ENCODE peak calls at places on chromosomes 16 and 17, in ten cellular contexts. W, X, M, L, P, T, Q, D, O and K are unnamed samples.

GRCh38 chr17:66711936-66712335 is 123.0 kb upstream of the CACNG5 start:
- DNase-seq in M (no peak), X (no peak), W (peak; percentile 13), O (no peak), L (no peak), D (no peak), P (no peak), T (no peak), Q (no peak), K (peak; percentile 61)

GRCh38 chr16:9033125-9033830 is 58.2 kb upstream of the HAPSTR1 start:
- DNase-seq in T (no peak), W (no peak), O (no peak), P (no peak), X (peak; percentile 77), L (peak; percentile 74), M (no peak), Q (no peak), D (no peak), K (peak; percentile 70)

GRCh38 chr16:83713597-83713996 is 94.2 kb upstream of the HSBP1 start:
- DNase-seq in O (no peak), L (no peak), T (no peak), D (no peak), P (no peak), M (no peak), W (no peak), X (no peak), Q (no peak), K (no peak)

GRCh38 chr17:68567581-68567980 is 33.6 kb downstream of the FAM20A start:
- DNase-seq in P (no peak), X (no peak), D (no peak), L (no peak), T (no peak), O (no peak), Q (no peak), M (no peak), W (no peak), K (no peak)

GRCh38 chr17:27425991-27426390 is 30.3 kb upstream of the KSR1 start:
- DNase-seq in L (no peak), M (no peak), D (no peak), O (no peak), T (no peak), P (no peak), Q (no peak), W (no peak), X (no peak), K (no peak)

GRCh38 chr16:297832-298231 is 14.9 kb downstream of the PDIA2 start:
- DNase-seq in M (no peak), X (no peak), T (no peak), P (no peak), W (no peak), D (no peak), Q (no peak), L (no peak), O (no peak), K (no peak)

GRCh38 chr17:16923097-16923903 is 48.6 kb downstream of the TNFRSF13B start:
- DNase-seq in P (no peak), O (no peak), D (peak; percentile 58), X (no peak), L (no peak), M (peak; percentile 7), T (no peak), W (peak; percentile 53), Q (peak; percentile 39), K (no peak)

GRCh38 chr17:32489320-32490100 is 2.7 kb downstream of the CDK5R1 start:
- DNase-seq in X (no peak), M (no peak), O (no peak), T (no peak), L (no peak), W (no peak), D (no peak), P (no peak), Q (no peak), K (no peak)

GRCh38 chr17:33904438-33904837 is 350.6 kb upstream of the CCL2 start:
- DNase-seq in T (no peak), P (no peak), X (no peak), D (no peak), W (no peak), M (no peak), L (no peak), Q (no peak), O (no peak), K (no peak)

GRCh38 chr16:3175157-3176153 is 12.5 kb upstream of the OR1F1 start:
- DNase-seq in L (peak; percentile 80), O (no peak), W (no peak), X (no peak), Q (no peak), P (no peak), M (no peak), D (peak; percentile 68), T (no peak), K (no peak)

GRCh38 chr17:21213491-21214014 is 408 bp downstream of the TMEM11 start:
- DNase-seq in D (peak; percentile 86), X (no peak), L (no peak), Q (no peak), T (no peak), O (no peak), W (peak; percentile 68), M (no peak), P (no peak), K (peak; percentile 17)

GRCh38 chr17:70560471-70560870 is 391.1 kb downstream of the KCNJ2 start:
- DNase-seq in Q (no peak), O (no peak), D (no peak), W (no peak), P (no peak), X (no peak), M (no peak), L (no peak), T (no peak), K (no peak)

GRCh38 chr16:81261049-81261648 is 22.7 kb downstream of the BCO1 start:
- DNase-seq in W (no peak), X (peak; percentile 35), L (peak; percentile 29), Q (no peak), O (no peak), M (no peak), P (no peak), T (no peak), D (no peak), K (peak; percentile 40)

GRCh38 chr17:72592242-72592966 is 471.6 kb downstream of the SOX9 start:
- DNase-seq in D (peak; percentile 87), O (no peak), Q (no peak), T (peak; percentile 67), W (peak; percentile 66), P (no peak), M (peak; percentile 43), L (peak; percentile 86), X (peak; percentile 79), K (peak; percentile 85)
- H3K4me3 ChIP-seq in D (peak overlapping the region; percentile 15), O (peak overlapping the region; percentile 73), Q (peak overlapping the region; percentile 43), T (peak overlapping the region; percentile 96), W (peak overlapping the region; percentile 60), P (peak overlapping the region; percentile 51), M (peak overlapping the region; percentile 71), L (peak overlapping the region; percentile 81), X (peak overlapping the region; percentile 84), K (peak overlapping the region; percentile 60)

GRCh38 chr17:79842656-79843474 is 3.6 kb upstream of the CBX4 start:
- DNase-seq in W (no peak), M (no peak), X (peak; percentile 15), T (no peak), L (no peak), O (no peak), P (no peak), Q (no peak), D (no peak), K (no peak)
- H3K4me3 ChIP-seq in W (peak overlapping the region; percentile 59), M (peak overlapping the region; percentile 82), X (no peak overlapping the region), T (peak overlapping the region; percentile 54), L (no peak overlapping the region), O (peak overlapping the region; percentile 89), P (peak overlapping the region; percentile 65), Q (peak overlapping the region; percentile 50), D (no peak overlapping the region), K (no peak overlapping the region)

GRCh38 chr17:42457107-42457787 is 1.4 kb upstream of the ATP6V0A1 start:
- DNase-seq in M (no peak), L (no peak), Q (no peak), X (no peak), P (no peak), W (no peak), O (no peak), T (no peak), D (no peak), K (no peak)
- H3K4me3 ChIP-seq in M (no peak overlapping the region), L (no peak overlapping the region), Q (no peak overlapping the region), X (no peak overlapping the region), P (no peak overlapping the region), W (no peak overlapping the region), O (peak overlapping the region; percentile 97), T (no peak overlapping the region), D (no peak overlapping the region), K (no peak overlapping the region)

GRCh38 chr17:76956846-76957540 is 88.8 kb downstream of the MGAT5B start:
- DNase-seq in L (no peak), O (no peak), D (peak; percentile 52), X (no peak), Q (no peak), W (no peak), T (no peak), M (no peak), P (no peak), K (no peak)

GRCh38 chr17:76953926-76954325 is 85.7 kb downstream of the MGAT5B start:
- DNase-seq in T (no peak), L (no peak), D (peak; percentile 26), O (no peak), W (no peak), P (no peak), Q (no peak), X (peak; percentile 10), M (no peak), K (no peak)

GRCh38 chr17:76958974-76959373 is 90.8 kb downstream of the MGAT5B start:
- DNase-seq in O (no peak), L (no peak), Q (no peak), D (peak; percentile 56), P (no peak), W (no peak), T (no peak), X (no peak), M (no peak), K (no peak)

GRCh38 chr17:76955191-76955590 is 87.0 kb downstream of the MGAT5B start:
- DNase-seq in P (no peak), D (peak; percentile 38), X (no peak), M (no peak), O (no peak), W (no peak), T (no peak), Q (no peak), L (no peak), K (no peak)

DNA sequence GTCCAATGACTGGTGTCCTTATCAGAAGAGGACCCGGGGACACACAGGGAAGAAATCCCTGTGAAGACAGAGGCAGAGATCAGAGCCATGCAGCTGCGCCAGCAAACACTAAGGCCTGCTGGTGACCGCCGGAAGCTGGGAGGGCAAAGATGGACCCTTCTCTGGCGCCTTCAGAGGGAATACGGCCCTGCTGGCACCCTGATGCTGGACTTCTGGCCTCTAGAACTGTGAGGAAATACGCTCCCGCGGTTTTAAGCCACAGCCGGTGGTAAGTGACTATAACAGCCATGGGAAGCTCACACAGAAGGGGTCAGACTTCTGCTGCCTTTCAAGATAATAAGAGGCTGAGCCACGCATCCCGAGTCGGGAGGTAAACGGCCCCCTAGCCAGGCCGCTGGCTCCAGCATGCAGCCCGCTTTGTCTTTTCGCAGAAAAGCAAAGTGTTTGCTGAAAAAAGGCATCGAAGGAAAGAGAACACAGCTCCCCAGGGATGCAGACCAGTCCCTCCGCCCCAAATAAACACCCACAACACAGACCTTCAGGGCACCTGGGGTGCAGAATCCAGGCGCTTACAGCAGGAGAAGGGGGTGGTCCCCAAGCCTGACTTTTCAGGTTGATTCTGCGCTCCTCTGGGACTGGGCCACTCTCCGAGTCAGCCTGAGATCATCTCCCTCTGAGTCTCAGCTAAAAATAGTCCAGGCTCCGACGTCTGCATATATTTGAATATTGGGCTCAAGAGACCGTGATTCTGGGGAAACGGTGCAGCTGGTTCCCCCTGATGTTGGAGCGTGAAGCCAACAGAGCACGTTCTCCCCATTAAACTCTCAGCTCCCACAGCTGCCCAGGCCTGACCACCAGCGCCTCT is 89.6 kb downstream of the MGAT5B start:
- DNase-seq in T (no peak), P (no peak), W (no peak), X (peak; percentile 11), D (peak; percentile 61), O (no peak), M (no peak), Q (no peak), L (no peak), K (no peak)
- H3K4me3 ChIP-seq in T (no peak overlapping the region), P (peak overlapping the region; percentile 32), W (no peak overlapping the region), X (no peak overlapping the region), D (no peak overlapping the region), O (no peak overlapping the region), M (no peak overlapping the region), Q (no peak overlapping the region), L (no peak overlapping the region), K (no peak overlapping the region)